ENCODE peak calls at places on chromosomes 4 and X, in seven cellular contexts. K, L, E, D, P, I and Y are unnamed samples.

GRCh38 chrX:13372203-13372980 is 52.5 kb upstream of the ATXN3L start:
- DNase-seq in K (peak; percentile 10), L (no peak), E (no peak), D (no peak), P (no peak), I (no peak), Y (no peak)

GRCh38 chr4:123114915-123115756 is 192.7 kb upstream of the NUDT6 start:
- DNase-seq in K (no peak), L (no peak), E (no peak), D (no peak), P (no peak), I (no peak), Y (no peak)

GRCh38 chr4:145347684-145348083 is 134.0 kb upstream of the SMAD1 start:
- DNase-seq in K (peak; percentile 75), L (no peak), E (no peak), D (peak; percentile 38), P (no peak), I (no peak), Y (no peak)

GRCh38 chr4:151679247-151679646 is 81.6 kb downstream of the GATB start:
- DNase-seq in K (no peak), L (no peak), E (no peak), D (no peak), P (no peak), I (no peak), Y (no peak)

GRCh38 chr4:53490965-53491622 is 100.2 kb downstream of the LNX1 start:
- DNase-seq in K (peak; percentile 96), L (peak; percentile 40), E (peak; percentile 41), D (peak; percentile 52), P (peak; percentile 45), I (peak; percentile 66), Y (peak; percentile 18)

GRCh38 chr4:2907706-2908293 is 55.4 kb downstream of the NOP14 start:
- DNase-seq in K (no peak), L (no peak), E (no peak), D (no peak), P (no peak), I (peak; percentile 65), Y (no peak)

GRCh38 chr4:24643774-24644520 is 59.6 kb upstream of the DHX15 start:
- DNase-seq in K (no peak), L (no peak), E (no peak), D (no peak), P (no peak), I (no peak), Y (no peak)

GRCh38 chr4:138595731-138596465 is 353.7 kb upstream of the SLC7A11 start:
- DNase-seq in K (no peak), L (no peak), E (no peak), D (no peak), P (no peak), I (peak; percentile 26), Y (no peak)

GRCh38 chrX:150365051-150365952 is 2.2 kb downstream of the MAMLD1 start:
- DNase-seq in K (peak; percentile 63), L (peak; percentile 39), E (peak; percentile 40), D (peak; percentile 73), P (peak; percentile 34), I (peak; percentile 72), Y (no peak)

GRCh38 chrX:84469226-84469625 is 33.0 kb downstream of the HDX start:
- DNase-seq in K (peak; percentile 81), L (no peak), E (no peak), D (peak; percentile 62), P (no peak), I (no peak), Y (no peak)

GRCh38 chr4:167906851-167907250 is 185.5 kb upstream of the ANXA10 start:
- DNase-seq in K (peak; percentile 13), L (no peak), E (no peak), D (no peak), P (no peak), I (no peak), Y (no peak)

GRCh38 chrX:16445166-16445752 is 204.7 kb upstream of the S100G start:
- DNase-seq in K (peak; percentile 51), L (peak; percentile 38), E (peak; percentile 13), D (peak; percentile 59), P (peak; percentile 45), I (peak; percentile 25), Y (peak; percentile 9)

GRCh38 chrX:37854148-37854547 is 6.8 kb upstream of the DYNLT3 start:
- DNase-seq in K (no peak), L (no peak), E (no peak), D (peak; percentile 8), P (no peak), I (no peak), Y (no peak)

GRCh38 chrX:153441981-153442380 is 3.9 kb downstream of the TREX2 start:
- DNase-seq in K (no peak), L (no peak), E (no peak), D (no peak), P (no peak), I (no peak), Y (no peak)

GRCh38 chr4:61872983-61873382 is 672.9 kb downstream of the ADGRL3 start:
- DNase-seq in K (no peak), L (no peak), E (no peak), D (no peak), P (no peak), I (no peak), Y (no peak)

GRCh38 chrX:56057325-56057724 is 174.8 kb upstream of the KLF8 start:
- DNase-seq in K (no peak), L (no peak), E (no peak), D (no peak), P (no peak), I (no peak), Y (no peak)

GRCh38 chr4:94527556-94528233 is 76.0 kb downstream of the PDLIM5 start:
- DNase-seq in K (no peak), L (no peak), E (no peak), D (peak; percentile 32), P (no peak), I (no peak), Y (no peak)

GRCh38 chr4:45033676-45034410 is 307.5 kb upstream of the GNPDA2 start:
- DNase-seq in K (no peak), L (no peak), E (no peak), D (no peak), P (no peak), I (no peak), Y (no peak)

GRCh38 chr4:3070709-3071500 is 3.4 kb downstream of the HTT-AS start:
- DNase-seq in K (no peak), L (no peak), E (no peak), D (peak; percentile 59), P (no peak), I (no peak), Y (no peak)

GRCh38 chr4:3481113-3481531 is 18.0 kb downstream of the DOK7 start:
- DNase-seq in K (no peak), L (no peak), E (no peak), D (no peak), P (no peak), I (no peak), Y (no peak)

GRCh38 chr4:2069986-2070385 is 10.9 kb downstream of the NAT8L start:
- DNase-seq in K (no peak), L (no peak), E (no peak), D (no peak), P (no peak), I (no peak), Y (no peak)

GRCh38 chr4:176153124-176153523 is 42.3 kb downstream of the SPATA4 start:
- DNase-seq in K (peak; percentile 1), L (no peak), E (no peak), D (no peak), P (no peak), I (no peak), Y (no peak)

GRCh38 chr4:150117094-150117493 is 38.8 kb downstream of the DCLK2 start:
- DNase-seq in K (no peak), L (no peak), E (no peak), D (no peak), P (no peak), I (peak; percentile 8), Y (no peak)

GRCh38 chr4:2663275-2663674 is 92.9 kb downstream of the TNIP2 start:
- DNase-seq in K (peak; percentile 59), L (no peak), E (no peak), D (no peak), P (no peak), I (no peak), Y (no peak)